ENCODE peak calls at places on chromosome 12, in nine cellular contexts. One of them, this sample, is unnamed.

GRCh38 chr12:130347588-130347987 is 9.9 kb downstream of the PIWIL1 start:
- DNase-seq in GM12864: no peak
- DNase-seq in fibroblast of lung: no peak
- DNase-seq in AG10803: no peak
- DNase-seq in astrocyte: no peak
- DNase-seq in choroid plexus epithelial cell: no peak
- DNase-seq in upper lobe of left lung: no peak
- DNase-seq in HFFc6: no peak
- DNase-seq in AG04450: no peak
- DNase-seq in this sample: no peak

GRCh38 chr12:113758165-113758924 is 207.8 kb downstream of the RBM19 start:
- DNase-seq in HFFc6: no peak
- DNase-seq in fibroblast of lung: no peak
- DNase-seq in astrocyte: no peak
- DNase-seq in upper lobe of left lung: no peak
- DNase-seq in AG04450: no peak
- DNase-seq in GM12864: no peak
- DNase-seq in choroid plexus epithelial cell: no peak
- DNase-seq in AG10803: no peak
- DNase-seq in this sample: no peak

GRCh38 chr12:89892426-89892825 is 183.8 kb upstream of the ATP2B1 start:
- DNase-seq in choroid plexus epithelial cell: no peak
- DNase-seq in upper lobe of left lung: no peak
- DNase-seq in GM12864: no peak
- DNase-seq in HFFc6: no peak
- DNase-seq in AG10803: peak
- DNase-seq in AG04450: no peak
- DNase-seq in fibroblast of lung: no peak
- DNase-seq in astrocyte: no peak
- DNase-seq in this sample: no peak

GRCh38 chr12:114943601-114944000 is 259.6 kb upstream of the TBX3 start:
- DNase-seq in AG10803: no peak
- DNase-seq in choroid plexus epithelial cell: no peak
- DNase-seq in GM12864: no peak
- DNase-seq in HFFc6: no peak
- DNase-seq in upper lobe of left lung: no peak
- DNase-seq in astrocyte: no peak
- DNase-seq in fibroblast of lung: no peak
- DNase-seq in AG04450: no peak
- DNase-seq in this sample: no peak

GRCh38 chr12:95838125-95838524 is 20.6 kb upstream of the SNRPF start:
- DNase-seq in HFFc6: peak
- DNase-seq in upper lobe of left lung: no peak
- DNase-seq in GM12864: no peak
- DNase-seq in AG04450: no peak
- DNase-seq in astrocyte: peak
- DNase-seq in fibroblast of lung: peak
- DNase-seq in AG10803: peak
- DNase-seq in choroid plexus epithelial cell: peak
- DNase-seq in this sample: no peak

GRCh38 chr12:79344855-79345840 is 345.6 kb downstream of the PAWR start:
- DNase-seq in astrocyte: peak
- DNase-seq in upper lobe of left lung: no peak
- DNase-seq in fibroblast of lung: peak
- DNase-seq in GM12864: peak
- DNase-seq in AG04450: no peak
- DNase-seq in AG10803: peak
- DNase-seq in choroid plexus epithelial cell: peak
- DNase-seq in HFFc6: no peak
- DNase-seq in this sample: no peak

GRCh38 chr12:96774501-96775256 is 132.4 kb upstream of the NEDD1 start:
- DNase-seq in choroid plexus epithelial cell: no peak
- DNase-seq in fibroblast of lung: no peak
- DNase-seq in AG10803: peak
- DNase-seq in GM12864: no peak
- DNase-seq in astrocyte: peak
- DNase-seq in HFFc6: peak
- DNase-seq in upper lobe of left lung: no peak
- DNase-seq in AG04450: no peak
- DNase-seq in this sample: no peak

GRCh38 chr12:67541625-67541991 is 106.9 kb upstream of the DYRK2 start:
- DNase-seq in HFFc6: no peak
- DNase-seq in astrocyte: no peak
- DNase-seq in upper lobe of left lung: no peak
- DNase-seq in AG10803: no peak
- DNase-seq in choroid plexus epithelial cell: no peak
- DNase-seq in GM12864: no peak
- DNase-seq in fibroblast of lung: no peak
- DNase-seq in AG04450: no peak
- DNase-seq in this sample: no peak

GRCh38 chr12:76866146-76866545 is 12.7 kb downstream of the CSRP2 start:
- DNase-seq in GM12864: no peak
- DNase-seq in astrocyte: peak
- DNase-seq in HFFc6: no peak
- DNase-seq in choroid plexus epithelial cell: no peak
- DNase-seq in upper lobe of left lung: no peak
- DNase-seq in AG04450: no peak
- DNase-seq in AG10803: peak
- DNase-seq in fibroblast of lung: no peak
- DNase-seq in this sample: no peak

GRCh38 chr12:76346236-76346635 is 2.0 kb downstream of the BBS10 start:
- DNase-seq in AG04450: no peak
- DNase-seq in fibroblast of lung: peak
- DNase-seq in choroid plexus epithelial cell: peak
- DNase-seq in HFFc6: no peak
- DNase-seq in astrocyte: peak
- DNase-seq in AG10803: peak
- DNase-seq in upper lobe of left lung: no peak
- DNase-seq in GM12864: no peak
- DNase-seq in this sample: no peak

GRCh38 chr12:110585231-110585799 is 2.2 kb upstream of the PPTC7 start:
- DNase-seq in AG04450: no peak
- DNase-seq in upper lobe of left lung: no peak
- DNase-seq in HFFc6: peak
- DNase-seq in AG10803: peak
- DNase-seq in astrocyte: no peak
- DNase-seq in GM12864: no peak
- DNase-seq in fibroblast of lung: peak
- DNase-seq in choroid plexus epithelial cell: peak
- DNase-seq in this sample: no peak

GRCh38 chr12:106246891-106247730 is 709 bp downstream of the CKAP4 start:
- DNase-seq in AG10803: peak
- DNase-seq in fibroblast of lung: peak
- DNase-seq in astrocyte: no peak
- DNase-seq in upper lobe of left lung: peak
- DNase-seq in GM12864: no peak
- DNase-seq in HFFc6: peak
- DNase-seq in choroid plexus epithelial cell: peak
- DNase-seq in AG04450: no peak
- DNase-seq in this sample: no peak

GRCh38 chr12:113112043-113112899 is 23.3 kb downstream of the RASAL1 start:
- DNase-seq in choroid plexus epithelial cell: no peak
- DNase-seq in fibroblast of lung: no peak
- DNase-seq in HFFc6: no peak
- DNase-seq in astrocyte: no peak
- DNase-seq in upper lobe of left lung: peak
- DNase-seq in AG10803: no peak
- DNase-seq in GM12864: no peak
- DNase-seq in AG04450: no peak
- DNase-seq in this sample: no peak

GRCh38 chr12:96121271-96121711 is 72.9 kb upstream of the ELK3 start:
- DNase-seq in AG04450: no peak
- DNase-seq in fibroblast of lung: peak
- DNase-seq in astrocyte: no peak
- DNase-seq in choroid plexus epithelial cell: peak
- DNase-seq in AG10803: no peak
- DNase-seq in upper lobe of left lung: no peak
- DNase-seq in HFFc6: no peak
- DNase-seq in GM12864: no peak
- DNase-seq in this sample: no peak

GRCh38 chr12:87813476-87814234 is 215.5 kb downstream of the C12orf50 start:
- DNase-seq in AG04450: peak
- DNase-seq in GM12864: no peak
- DNase-seq in astrocyte: peak
- DNase-seq in HFFc6: no peak
- DNase-seq in choroid plexus epithelial cell: peak
- DNase-seq in fibroblast of lung: peak
- DNase-seq in upper lobe of left lung: no peak
- DNase-seq in AG10803: peak
- DNase-seq in this sample: no peak
- TF ChIP-seq CTCF in AG04450: no peak
- TF ChIP-seq CTCF in GM12864: no peak
- TF ChIP-seq CTCF in astrocyte: no peak
- TF ChIP-seq CTCF in HFFc6: no peak
- TF ChIP-seq CTCF in choroid plexus epithelial cell: no peak
- TF ChIP-seq CTCF in fibroblast of lung: no peak
- TF ChIP-seq CTCF in upper lobe of left lung: no peak
- TF ChIP-seq CTCF in AG10803: no peak
- TF ChIP-seq CTCF in this sample: no peak

DNA sequence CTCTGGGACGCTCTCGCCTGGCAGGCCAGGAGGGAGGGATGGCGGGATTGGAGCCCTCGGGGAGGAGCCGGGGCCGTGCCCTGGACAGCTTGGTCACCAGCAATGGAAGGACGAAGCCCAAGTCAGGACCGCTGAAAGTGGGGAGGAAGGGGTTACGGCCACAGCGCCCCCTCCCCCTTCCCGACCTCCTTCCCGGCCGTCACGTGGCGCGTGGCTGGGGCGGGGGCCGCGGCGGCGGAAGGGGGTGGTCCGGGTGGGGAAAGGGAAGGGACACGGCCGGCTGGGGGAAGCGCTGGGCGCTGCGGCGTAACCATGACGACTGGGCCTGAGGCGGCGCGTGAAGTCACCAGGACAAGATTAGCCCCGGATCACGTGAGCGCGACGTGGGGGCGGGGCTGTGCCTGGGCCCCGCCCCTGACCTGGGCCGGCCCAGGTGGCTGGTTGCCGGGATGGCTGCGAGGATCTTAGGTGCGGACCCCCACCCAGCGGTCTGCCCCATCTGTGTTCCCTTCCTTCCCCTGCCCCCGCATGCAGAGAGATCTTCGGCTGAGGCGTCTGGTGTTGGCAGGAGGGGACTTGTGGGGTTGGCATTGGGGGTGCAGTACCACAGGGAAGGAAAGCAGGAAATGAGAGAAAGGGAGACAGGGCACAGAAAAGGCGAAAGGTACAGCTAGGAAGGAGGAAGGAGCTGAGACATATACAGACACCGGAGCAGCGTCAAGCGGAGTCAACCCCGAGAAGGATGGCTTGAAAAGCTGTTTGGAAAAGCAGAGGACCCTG is 6.2 kb downstream of the MAP3K12 start:
- DNase-seq in astrocyte: peak
- DNase-seq in AG04450: no peak
- DNase-seq in fibroblast of lung: peak
- DNase-seq in upper lobe of left lung: peak
- DNase-seq in GM12864: peak
- DNase-seq in choroid plexus epithelial cell: peak
- DNase-seq in HFFc6: peak
- DNase-seq in AG10803: peak
- DNase-seq in this sample: peak
- TF ChIP-seq CTCF in astrocyte: no peak
- TF ChIP-seq CTCF in AG04450: no peak
- TF ChIP-seq CTCF in fibroblast of lung: no peak
- TF ChIP-seq CTCF in upper lobe of left lung: no peak
- TF ChIP-seq CTCF in GM12864: no peak
- TF ChIP-seq CTCF in choroid plexus epithelial cell: no peak
- TF ChIP-seq CTCF in HFFc6: no peak
- TF ChIP-seq CTCF in AG10803: no peak
- TF ChIP-seq CTCF in this sample: no peak

GRCh38 chr12:94712852-94713545 is 62.6 kb upstream of the TMCC3 start:
- DNase-seq in upper lobe of left lung: no peak
- DNase-seq in HFFc6: no peak
- DNase-seq in choroid plexus epithelial cell: no peak
- DNase-seq in astrocyte: no peak
- DNase-seq in fibroblast of lung: no peak
- DNase-seq in AG10803: no peak
- DNase-seq in AG04450: no peak
- DNase-seq in GM12864: no peak
- DNase-seq in this sample: no peak
- TF ChIP-seq CTCF in upper lobe of left lung: no peak
- TF ChIP-seq CTCF in HFFc6: no peak
- TF ChIP-seq CTCF in choroid plexus epithelial cell: no peak
- TF ChIP-seq CTCF in astrocyte: no peak
- TF ChIP-seq CTCF in fibroblast of lung: no peak
- TF ChIP-seq CTCF in AG10803: no peak
- TF ChIP-seq CTCF in AG04450: no peak
- TF ChIP-seq CTCF in GM12864: no peak
- TF ChIP-seq CTCF in this sample: no peak

GRCh38 chr12:124230117-124230757 is 64.7 kb upstream of the RFLNA start:
- DNase-seq in astrocyte: no peak
- DNase-seq in AG04450: no peak
- DNase-seq in HFFc6: no peak
- DNase-seq in AG10803: no peak
- DNase-seq in GM12864: no peak
- DNase-seq in fibroblast of lung: no peak
- DNase-seq in upper lobe of left lung: no peak
- DNase-seq in choroid plexus epithelial cell: no peak
- DNase-seq in this sample: no peak

GRCh38 chr12:124222368-124223245 is 72.3 kb upstream of the RFLNA start:
- DNase-seq in fibroblast of lung: no peak
- DNase-seq in astrocyte: no peak
- DNase-seq in choroid plexus epithelial cell: no peak
- DNase-seq in AG04450: no peak
- DNase-seq in GM12864: no peak
- DNase-seq in upper lobe of left lung: peak
- DNase-seq in HFFc6: no peak
- DNase-seq in AG10803: no peak
- DNase-seq in this sample: no peak

GRCh38 chr12:124225730-124226129 is 69.2 kb upstream of the RFLNA start:
- DNase-seq in HFFc6: no peak
- DNase-seq in choroid plexus epithelial cell: no peak
- DNase-seq in AG04450: no peak
- DNase-seq in fibroblast of lung: no peak
- DNase-seq in astrocyte: no peak
- DNase-seq in AG10803: no peak
- DNase-seq in GM12864: no peak
- DNase-seq in upper lobe of left lung: no peak
- DNase-seq in this sample: no peak

GRCh38 chr12:124228050-124228711 is 66.7 kb upstream of the RFLNA start:
- DNase-seq in AG04450: no peak
- DNase-seq in upper lobe of left lung: no peak
- DNase-seq in choroid plexus epithelial cell: no peak
- DNase-seq in AG10803: no peak
- DNase-seq in GM12864: no peak
- DNase-seq in fibroblast of lung: no peak
- DNase-seq in HFFc6: no peak
- DNase-seq in astrocyte: no peak
- DNase-seq in this sample: no peak

DNA sequence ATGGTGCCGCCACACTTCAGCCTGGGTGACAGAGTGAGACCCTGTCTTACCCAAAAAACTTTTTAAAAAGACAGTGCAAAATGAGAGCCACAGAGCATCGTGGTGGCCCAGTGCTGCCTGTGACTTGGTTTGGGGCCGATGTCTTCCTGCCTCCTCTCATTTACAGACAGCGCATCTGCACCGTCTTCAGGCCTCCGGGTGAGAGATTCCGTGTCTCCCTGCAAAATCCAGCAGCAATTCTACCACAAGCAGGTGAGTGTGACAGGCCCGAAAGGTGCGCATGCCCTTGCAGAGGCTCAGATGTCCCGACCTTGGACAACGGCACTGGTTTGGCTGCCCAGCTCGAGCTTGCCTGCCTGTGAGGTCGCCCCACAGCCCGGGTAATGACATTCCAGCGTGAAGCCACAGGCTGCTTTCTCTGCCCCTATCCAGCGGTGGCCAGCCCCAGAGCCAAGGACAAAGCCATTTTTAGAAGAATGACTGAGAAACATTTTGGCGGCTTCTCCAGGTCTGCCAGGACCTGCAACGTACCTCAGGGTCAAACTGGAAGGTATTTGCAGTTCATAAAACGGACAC is 70.3 kb upstream of the RFLNA start:
- DNase-seq in AG04450: no peak
- DNase-seq in choroid plexus epithelial cell: no peak
- DNase-seq in AG10803: no peak
- DNase-seq in astrocyte: no peak
- DNase-seq in upper lobe of left lung: no peak
- DNase-seq in fibroblast of lung: no peak
- DNase-seq in HFFc6: no peak
- DNase-seq in GM12864: no peak
- DNase-seq in this sample: no peak
- TF ChIP-seq CTCF in AG04450: no peak
- TF ChIP-seq CTCF in choroid plexus epithelial cell: no peak
- TF ChIP-seq CTCF in AG10803: no peak
- TF ChIP-seq CTCF in astrocyte: no peak
- TF ChIP-seq CTCF in upper lobe of left lung: no peak
- TF ChIP-seq CTCF in fibroblast of lung: no peak
- TF ChIP-seq CTCF in HFFc6: no peak
- TF ChIP-seq CTCF in GM12864: no peak
- TF ChIP-seq CTCF in this sample: no peak

This sample was measured in type B pancreatic cell.